ENCODE peak calls at places on chromosome 20, in six cellular contexts. C is hepatocyte, I is tibial artery, B is HL-60, J is psoas muscle, S is cardiac muscle cell. W is an unnamed sample.

GRCh38 chr20:50804453-50805348 is 9.8 kb downstream of the BCAS4 start:
- DNase-seq in C (no peak), I (no peak), B (no peak), J (peak; percentile 3), S (no peak), W (no peak)

GRCh38 chr20:54622338-54623280 is 147.2 kb downstream of the DOK5 start:
- DNase-seq in C (no peak), I (no peak), B (no peak), J (no peak), S (no peak), W (no peak)

GRCh38 chr20:46985671-46986070 is 91.0 kb downstream of the EYA2 start:
- DNase-seq in C (no peak), I (no peak), B (no peak), J (no peak), S (no peak), W (no peak)

GRCh38 chr20:1920252-1920651 is 25.0 kb downstream of the SIRPA start:
- DNase-seq in C (peak; percentile 63), I (no peak), B (no peak), J (no peak), S (no peak), W (no peak)

GRCh38 chr20:58840816-58841538 is 9.7 kb downstream of the GNAS-AS1 start:
- DNase-seq in C (no peak), I (no peak), B (no peak), J (no peak), S (no peak), W (no peak)

GRCh38 chr20:57568088-57568896 is 7.4 kb downstream of the PCK1 start:
- DNase-seq in C (no peak), I (no peak), B (no peak), J (no peak), S (no peak), W (peak; percentile 11)

GRCh38 chr20:21029356-21029755 is 76.8 kb downstream of the LINC00237 start:
- DNase-seq in C (no peak), I (no peak), B (no peak), J (no peak), S (no peak), W (no peak)

GRCh38 chr20:25389858-25390537 is 637 bp downstream of the ABHD12 start:
- DNase-seq in C (peak; percentile 63), I (no peak), B (peak; percentile 24), J (peak; percentile 64), S (peak; percentile 74), W (no peak)

GRCh38 chr20:5570442-5570841 is 179.8 kb upstream of the SHLD1 start:
- DNase-seq in C (no peak), I (no peak), B (peak; percentile 68), J (no peak), S (no peak), W (no peak)

GRCh38 chr20:38466171-38466570 is 6.5 kb upstream of the RALGAPB start:
- DNase-seq in C (no peak), I (no peak), B (no peak), J (no peak), S (no peak), W (no peak)

GRCh38 chr20:52724586-52724985 is 247.6 kb upstream of the TSHZ2 start:
- DNase-seq in C (no peak), I (no peak), B (no peak), J (no peak), S (no peak), W (no peak)

GRCh38 chr20:5612476-5613291 is 137.5 kb upstream of the SHLD1 start:
- DNase-seq in C (no peak), I (no peak), B (no peak), J (no peak), S (no peak), W (peak; percentile 96)

GRCh38 chr20:58875541-58876134 is 23.1 kb downstream of the GNAS start:
- DNase-seq in C (no peak), I (no peak), B (no peak), J (no peak), S (no peak), W (no peak)

GRCh38 chr20:50535162-50535561 is 25.0 kb downstream of the PTPN1 start:
- DNase-seq in C (no peak), I (no peak), B (no peak), J (no peak), S (no peak), W (no peak)

GRCh38 chr20:41627611-41628244 is 9.6 kb upstream of the CHD6 start:
- DNase-seq in C (no peak), I (no peak), B (no peak), J (no peak), S (no peak), W (no peak)

GRCh38 chr20:61767776-61768494 is 297.7 kb downstream of the TAF4 start:
- DNase-seq in C (no peak), I (no peak), B (no peak), J (no peak), S (no peak), W (no peak)

W was measured in SK-MEL-5.